ENCODE peak calls at places on chromosomes 5 and 9, in ten cellular contexts. W, C, N, S, K, D, F, P, Y and L are unnamed samples. For H3K36me3, the result is how much of the 10 kb centered on the place peaks cover.

GRCh38 chr5:115986358-115986757 is 24.1 kb downstream of the LVRN start:
- DNase-seq in W (no peak), C (no peak), N (no peak), S (no peak), K (no peak), D (no peak), F (no peak), P (no peak), Y (no peak), L (no peak)

GRCh38 chr5:16313761-16314160 is 134.2 kb upstream of the MARCHF11 start:
- DNase-seq in W (no peak), C (no peak), N (no peak), S (no peak), K (no peak), D (no peak), F (no peak), P (no peak), Y (no peak), L (no peak)

GRCh38 chr9:68599826-68600225 is 59.1 kb upstream of the TMEM252 start:
- DNase-seq in W (no peak), C (no peak), N (no peak), S (no peak), K (no peak), D (no peak), F (no peak), P (no peak), Y (no peak), L (no peak)

GRCh38 chr5:76303917-76304316 is 99.2 kb upstream of the IQGAP2 start:
- DNase-seq in W (peak), C (peak), N (no peak), S (no peak), K (no peak), D (no peak), F (no peak), P (no peak), Y (no peak), L (no peak)

GRCh38 chr5:181042036-181042435 is 2.0 kb downstream of the BTNL9 start:
- DNase-seq in W (no peak), C (no peak), N (no peak), S (no peak), K (no peak), D (no peak), F (no peak), P (no peak), Y (no peak), L (no peak)

GRCh38 chr5:43649256-43649655 is 46.3 kb downstream of the NNT start:
- DNase-seq in W (no peak), C (no peak), N (no peak), S (no peak), K (no peak), D (no peak), F (no peak), P (no peak), Y (no peak), L (no peak)

GRCh38 chr9:137828527-137829259 is 48.9 kb upstream of the CACNA1B start:
- DNase-seq in W (no peak), C (no peak), N (no peak), S (no peak), K (no peak), D (no peak), F (no peak), P (no peak), Y (no peak), L (no peak)

GRCh38 chr5:171537463-171537862 is 118.0 kb downstream of the FGF18 start:
- DNase-seq in W (no peak), C (no peak), N (no peak), S (peak), K (no peak), D (no peak), F (no peak), P (no peak), Y (no peak), L (no peak)

GRCh38 chr5:45454114-45454513 is 242.1 kb downstream of the HCN1 start:
- DNase-seq in W (no peak), C (no peak), N (peak), S (no peak), K (no peak), D (no peak), F (no peak), P (no peak), Y (no peak), L (no peak)

DNA sequence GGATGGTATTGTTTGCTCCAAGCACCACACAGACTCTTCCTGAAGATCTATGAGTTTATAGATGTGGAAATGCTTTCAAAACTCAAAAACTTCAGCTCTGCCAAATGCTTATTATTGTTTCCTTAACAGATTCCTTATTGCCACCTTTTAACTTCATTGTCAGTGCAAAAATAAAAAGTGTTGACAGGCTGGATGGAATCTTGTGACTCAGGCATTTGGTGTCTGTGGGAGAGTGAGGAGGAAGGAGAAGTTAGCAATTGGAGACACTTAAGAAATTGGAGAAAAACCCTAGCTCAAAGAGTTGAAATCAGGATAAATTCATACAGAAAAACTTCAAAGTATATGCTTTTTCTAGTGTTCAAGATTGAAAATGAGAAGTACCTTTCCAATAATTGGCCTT is 140.6 kb upstream of the PUM3 start:
- DNase-seq in W (no peak), C (no peak), N (no peak), S (no peak), K (no peak), D (no peak), F (no peak), P (no peak), Y (no peak), L (no peak)
- TF ChIP-seq EP300 in W (no peak), C (no peak), N (no peak), S (no peak), K (no peak), D (no peak), F (no peak), P (no peak), Y (no peak), L (no peak)

GRCh38 chr9:123390337-123391135 is 34.5 kb downstream of the CRB2 start:
- DNase-seq in W (no peak), C (no peak), N (no peak), S (no peak), K (no peak), D (no peak), F (no peak), P (no peak), Y (no peak), L (no peak)

GRCh38 chr9:123391233-123391632 is 35.2 kb downstream of the CRB2 start:
- DNase-seq in W (no peak), C (no peak), N (no peak), S (no peak), K (no peak), D (no peak), F (no peak), P (no peak), Y (no peak), L (no peak)

GRCh38 chr9:123389698-123390097 is 33.7 kb downstream of the CRB2 start:
- DNase-seq in W (no peak), C (no peak), N (no peak), S (no peak), K (no peak), D (no peak), F (no peak), P (no peak), Y (no peak), L (no peak)

GRCh38 chr9:123392802-123393201 is 36.8 kb downstream of the CRB2 start:
- DNase-seq in W (no peak), C (no peak), N (no peak), S (no peak), K (no peak), D (no peak), F (no peak), P (no peak), Y (no peak), L (no peak)

DNA sequence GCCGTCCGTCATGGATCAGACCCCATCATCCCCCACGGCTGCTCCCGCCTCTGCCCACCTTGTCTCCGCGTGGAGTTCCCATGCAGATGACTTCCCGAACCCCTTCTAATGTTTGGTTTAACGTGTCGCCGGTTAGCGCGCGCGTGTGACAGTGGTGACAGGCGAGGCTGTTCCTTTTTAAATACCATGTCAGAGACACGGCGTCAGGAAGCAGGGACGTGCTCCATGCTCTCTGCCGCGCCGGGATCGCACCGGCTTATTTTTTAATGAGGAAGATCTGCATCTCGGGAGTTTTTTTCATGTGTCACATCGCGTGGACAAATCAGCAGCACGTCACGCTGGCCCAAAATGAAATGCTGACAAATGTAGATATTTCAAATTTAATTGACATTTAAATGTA is 35.9 kb downstream of the CRB2 start:
- DNase-seq in W (no peak), C (no peak), N (no peak), S (no peak), K (no peak), D (no peak), F (no peak), P (no peak), Y (no peak), L (no peak)
- H3K36me3 ChIP-seq in W (under half), C (under half), N (under half), S (under half), K (under half), D (under half), F (under half), P (under half), Y (under half), L (under half)

DNA sequence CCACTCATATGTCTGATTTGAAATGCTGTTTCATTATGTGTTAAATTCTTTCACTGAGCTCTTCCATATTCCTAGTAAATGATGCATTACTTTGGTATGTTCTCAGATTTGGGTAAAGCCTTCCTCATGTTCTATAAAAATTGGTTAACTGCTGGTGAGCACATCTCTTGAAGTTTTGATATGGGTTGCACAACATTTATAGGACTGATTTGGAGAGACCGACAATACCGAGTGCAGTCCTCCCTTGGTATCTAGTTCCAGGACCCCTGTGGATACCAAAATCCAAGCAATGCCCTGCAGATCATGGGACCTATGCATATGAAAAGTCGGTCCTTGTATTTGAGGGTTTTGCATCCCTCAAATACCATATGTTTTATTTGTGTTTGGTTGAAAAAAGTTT is 37.8 kb downstream of the WDR36 start:
- DNase-seq in W (no peak), C (no peak), N (no peak), S (no peak), K (no peak), D (no peak), F (no peak), P (no peak), Y (no peak), L (no peak)
- TF ChIP-seq EP300 in W (no peak), C (no peak), N (no peak), S (no peak), K (no peak), D (no peak), F (no peak), P (no peak), Y (no peak), L (no peak)

GRCh38 chr9:365451-365850 is 150.8 kb downstream of the DOCK8 start:
- DNase-seq in W (no peak), C (no peak), N (no peak), S (no peak), K (no peak), D (no peak), F (no peak), P (no peak), Y (no peak), L (no peak)
- H3K36me3 ChIP-seq in W (under half), C (under half), N (under half), S (under half), K (under half), D (under half), F (under half), P (under half), Y (under half), L (under half)

GRCh38 chr9:129888085-129888808 is 53.0 kb downstream of the USP20 start:
- DNase-seq in W (peak), C (peak), N (no peak), S (no peak), K (no peak), D (no peak), F (no peak), P (no peak), Y (no peak), L (peak)
- TF ChIP-seq EP300 in W (no peak), C (no peak), N (no peak), S (no peak), K (no peak), D (no peak), F (no peak), P (no peak), Y (no peak), L (no peak)

DNA sequence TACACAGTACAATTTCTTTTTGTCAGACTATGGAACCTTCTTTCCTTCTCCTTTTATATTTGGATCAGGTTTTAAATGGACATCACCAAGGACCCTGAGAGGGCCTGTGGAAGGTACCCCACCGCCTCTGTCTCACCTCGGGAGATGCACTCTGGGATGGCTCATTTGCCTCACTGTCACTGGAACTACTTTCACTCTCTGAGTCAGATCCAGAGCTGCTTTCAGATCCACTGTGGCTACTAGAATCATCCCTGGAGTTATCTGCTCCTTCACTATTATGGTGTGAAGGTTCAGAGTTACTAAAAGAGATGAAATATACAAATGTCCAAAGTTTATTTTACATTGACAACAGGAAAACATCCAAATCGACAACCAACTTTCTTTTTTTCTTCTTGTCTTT is 24.6 kb downstream of the LEAP2 start:
- DNase-seq in W (no peak), C (no peak), N (no peak), S (no peak), K (no peak), D (no peak), F (no peak), P (no peak), Y (no peak), L (no peak)
- H3K36me3 ChIP-seq in W (half or more), C (under half), N (half or more), S (half or more), K (half or more), D (half or more), F (under half), P (under half), Y (under half), L (under half)

GRCh38 chr9:35660966-35661413 is 2.9 kb downstream of the CCDC107 start:
- DNase-seq in W (peak), C (peak), N (no peak), S (no peak), K (peak), D (no peak), F (no peak), P (peak), Y (no peak), L (no peak)
- TF ChIP-seq EP300 in W (no peak), C (no peak), N (no peak), S (no peak), K (no peak), D (peak), F (no peak), P (no peak), Y (no peak), L (no peak)

DNA sequence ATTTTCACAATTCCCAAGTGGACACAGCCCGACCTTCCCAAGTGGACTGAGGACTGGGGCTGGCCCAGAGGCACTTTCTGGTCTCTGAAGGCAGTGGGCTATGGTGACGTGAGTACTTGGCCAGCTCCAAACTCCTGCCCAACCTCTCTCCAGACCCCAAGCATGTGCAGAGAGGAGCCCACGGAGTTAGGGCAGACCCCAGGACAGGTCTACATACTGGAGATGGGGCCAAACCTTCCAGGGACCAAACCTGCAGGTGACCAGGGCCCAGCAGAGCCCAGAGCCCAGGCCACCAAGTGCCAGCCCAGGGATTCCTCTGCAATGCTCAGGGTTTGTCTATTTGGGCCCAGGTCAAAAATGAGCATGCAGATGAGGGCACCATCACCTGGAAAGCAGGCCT is 15.3 kb downstream of the BRD3 start:
- DNase-seq in W (no peak), C (no peak), N (no peak), S (no peak), K (no peak), D (no peak), F (peak), P (peak), Y (no peak), L (no peak)
- H3K36me3 ChIP-seq in W (half or more), C (under half), N (under half), S (half or more), K (half or more), D (half or more), F (under half), P (under half), Y (under half), L (under half)

GRCh38 chr9:2524601-2525000 is 97.0 kb upstream of the VLDLR start:
- DNase-seq in W (no peak), C (no peak), N (no peak), S (no peak), K (no peak), D (no peak), F (no peak), P (no peak), Y (no peak), L (no peak)
- TF ChIP-seq EP300 in W (no peak), C (no peak), N (no peak), S (no peak), K (no peak), D (no peak), F (no peak), P (no peak), Y (no peak), L (no peak)